ENCODE peak calls at places on chromosomes 7 and 10, in four cellular contexts. C is transverse colon, A is NCI-H1417, B is GM20000. Q is an unnamed sample.

GRCh38 chr10:46525824-46526681 is 30.4 kb downstream of the GPRIN2 start:
- DNase-seq in B (no peak), A (no peak), C (no peak), Q (no peak)

GRCh38 chr7:1974714-1975113 is 258.0 kb downstream of the MAD1L1 start:
- DNase-seq in C (no peak), A (no peak), B (no peak), Q (no peak)

GRCh38 chr10:103558916-103559315 is 65.4 kb downstream of the NEURL1 start:
- DNase-seq in C (no peak), B (no peak), A (no peak), Q (no peak)

GRCh38 chr7:29865526-29865925 is 59.2 kb downstream of the WIPF3 start:
- DNase-seq in B (no peak), C (no peak), A (no peak), Q (no peak)

GRCh38 chr10:124605001-124605370 is 139.2 kb downstream of the FAM53B start:
- DNase-seq in A (no peak), C (no peak), B (no peak), Q (no peak)

GRCh38 chr7:134905375-134905774 is 80.9 kb upstream of the AGBL3 start:
- DNase-seq in A (no peak), B (no peak), C (peak; percentile 39), Q (no peak)

GRCh38 chr10:73076361-73077183 is 20.1 kb downstream of the P4HA1 start:
- DNase-seq in C (peak; percentile 41), B (no peak), A (no peak), Q (no peak)

GRCh38 chr7:158388072-158388471 is 199.6 kb downstream of the PTPRN2 start:
- DNase-seq in A (no peak), B (no peak), C (no peak), Q (no peak)

GRCh38 chr7:45679516-45679915 is 105.3 kb downstream of the ADCY1 start:
- DNase-seq in B (no peak), C (no peak), A (no peak), Q (no peak)

GRCh38 chr10:131843881-131844284 is 56.9 kb upstream of the PPP2R2D start:
- DNase-seq in A (no peak), C (no peak), B (no peak), Q (no peak)

GRCh38 chr10:46523881-46524470 is 32.5 kb downstream of the GPRIN2 start:
- DNase-seq in A (no peak), B (no peak), C (peak; percentile 18), Q (no peak)

Q was measured in activated CD4-positive, alpha-beta memory T cell treated with anti-CD3 and anti-CD28 coated beads, Interleukin-2, amount 10 ng/mL, durations not matched to agents 7 days and 5 days.